ENCODE peak calls at places on chromosome 16, in eight cellular contexts. R is memory B cell, K is body of pancreas, T is naive B cell, P is endodermal cell, W is cardiac muscle cell, B is SHP77, F is lung. X is an unnamed sample.

GRCh38 chr16:77499373-77500285 is 64.8 kb upstream of the ADAMTS18 start:
- DNase-seq in W (no peak), B (no peak), F (no peak), K (no peak), P (peak), R (no peak), T (no peak), X (no peak)

GRCh38 chr16:81279375-81279774 is 35.4 kb upstream of the GAN start:
- DNase-seq in F (no peak), W (no peak), B (no peak), P (no peak), R (no peak), K (no peak), T (no peak), X (no peak)

GRCh38 chr16:85265161-85265784 is 153.0 kb upstream of the CIBAR2 start:
- DNase-seq in T (no peak), K (no peak), F (no peak), B (no peak), P (no peak), W (no peak), R (no peak), X (no peak)

GRCh38 chr16:3496386-3496785 is 1.1 kb upstream of the C16orf90 start:
- DNase-seq in B (no peak), W (no peak), T (no peak), P (no peak), K (no peak), R (no peak), F (no peak), X (no peak)

GRCh38 chr16:67464565-67464964 is 16.4 kb downstream of the ATP6V0D1 start:
- DNase-seq in T (no peak), W (no peak), F (no peak), K (no peak), R (no peak), P (no peak), B (no peak), X (no peak)

GRCh38 chr16:19138601-19139000 is 24.8 kb downstream of the ITPRIPL2 start:
- DNase-seq in P (peak), F (peak), B (no peak), R (no peak), T (no peak), W (no peak), K (peak), X (no peak)

GRCh38 chr16:85422124-85422373 is 191.1 kb upstream of the GSE1 start:
- DNase-seq in R (no peak), K (no peak), B (no peak), F (no peak), W (no peak), T (no peak), P (no peak), X (peak)

GRCh38 chr16:30609002-30609927 is 924 bp downstream of the ZNF689 start:
- DNase-seq in B (peak), W (peak), P (peak), T (no peak), K (peak), R (peak), F (peak), X (peak)

GRCh38 chr16:28291651-28292626 is at the start of gene SBK1:
- DNase-seq in P (peak), K (peak), B (peak), W (peak), R (peak), F (peak), T (peak), X (peak)

GRCh38 chr16:11152677-11153321 is 103.2 kb downstream of the SOCS1 start:
- DNase-seq in F (no peak), B (peak), W (no peak), R (no peak), K (no peak), P (no peak), T (no peak), X (peak)

GRCh38 chr16:646679-647172 is 2.4 kb upstream of the WDR90 start:
- DNase-seq in T (no peak), R (no peak), F (no peak), B (no peak), W (no peak), P (no peak), K (no peak), X (no peak)

GRCh38 chr16:4172070-4172469 is 55.8 kb upstream of the ADCY9 start:
- DNase-seq in B (no peak), F (no peak), T (no peak), W (no peak), P (no peak), R (no peak), K (no peak), X (no peak)

GRCh38 chr16:12474794-12475410 is 328.8 kb downstream of the CPPED1 start:
- DNase-seq in T (no peak), B (no peak), F (no peak), W (no peak), K (no peak), P (no peak), R (no peak), X (no peak)

GRCh38 chr16:19130852-19131808 is 17.4 kb downstream of the ITPRIPL2 start:
- DNase-seq in F (no peak), B (no peak), W (no peak), T (no peak), P (peak), K (no peak), R (no peak), X (no peak)

GRCh38 chr16:2213817-2214720 is 571 bp downstream of the PGP start:
- DNase-seq in R (no peak), K (no peak), B (no peak), P (no peak), W (no peak), F (no peak), T (no peak), X (peak)

GRCh38 chr16:10386517-10387377 is 886 bp downstream of the ATF7IP2 start:
- DNase-seq in B (no peak), P (no peak), R (no peak), T (no peak), F (no peak), W (no peak), K (no peak), X (no peak)

GRCh38 chr16:59296002-59296401 is 561.9 kb upstream of the GOT2 start:
- DNase-seq in R (no peak), T (no peak), K (no peak), B (no peak), W (no peak), P (peak), F (no peak), X (no peak)

GRCh38 chr16:24851700-24852099 is 5.9 kb downstream of the SLC5A11 start:
- DNase-seq in B (no peak), W (no peak), F (no peak), P (no peak), K (no peak), T (no peak), R (no peak), X (no peak)

GRCh38 chr16:83713597-83713996 is 94.2 kb upstream of the HSBP1 start:
- DNase-seq in R (no peak), T (no peak), F (peak), K (no peak), W (no peak), P (peak), B (peak), X (no peak)

GRCh38 chr16:72836985-72837384 is 210.9 kb downstream of the ZFHX3 start:
- DNase-seq in T (no peak), F (no peak), W (no peak), P (peak), R (no peak), B (no peak), K (no peak), X (no peak)

GRCh38 chr16:66703359-66704215 is 7.0 kb upstream of the CMTM4 start:
- DNase-seq in K (no peak), W (no peak), R (no peak), F (no peak), B (no peak), T (no peak), P (no peak), X (no peak)

GRCh38 chr16:47370536-47370935 is 90.3 kb downstream of the ITFG1 start:
- DNase-seq in B (no peak), K (no peak), T (no peak), R (no peak), W (no peak), F (no peak), P (no peak), X (no peak)

GRCh38 chr16:12009462-12009861 is 32.9 kb downstream of the SNX29 start:
- DNase-seq in R (no peak), P (no peak), B (no peak), T (peak), W (no peak), K (no peak), F (no peak), X (peak)

GRCh38 chr16:13873835-13874438 is 46.0 kb upstream of the ERCC4 start:
- DNase-seq in P (peak), R (no peak), T (no peak), K (no peak), F (no peak), B (peak), W (peak), X (no peak)

GRCh38 chr16:7509919-7510705 is 177.5 kb downstream of the RBFOX1 start:
- DNase-seq in T (no peak), W (no peak), P (no peak), B (no peak), F (no peak), R (no peak), K (no peak), X (no peak)

GRCh38 chr16:86632944-86633343 is 54.6 kb downstream of the FOXL1 start:
- DNase-seq in K (no peak), T (no peak), R (no peak), W (no peak), P (no peak), F (no peak), B (no peak), X (no peak)

GRCh38 chr16:81574168-81574567 is 129.6 kb downstream of the CMIP start:
- DNase-seq in B (no peak), P (no peak), R (no peak), K (no peak), F (no peak), T (no peak), W (no peak), X (no peak)

GRCh38 chr16:66857437-66857836 is 13.2 kb downstream of the CA7 start:
- DNase-seq in P (no peak), W (no peak), B (no peak), K (no peak), T (no peak), R (no peak), F (no peak), X (no peak)

GRCh38 chr16:26729917-26730541 is 336.7 kb upstream of the C16orf82 start:
- DNase-seq in F (no peak), B (no peak), P (no peak), R (no peak), T (no peak), K (no peak), W (no peak), X (no peak)

GRCh38 chr16:52500963-52501362 is 46.0 kb downstream of the TOX3 start:
- DNase-seq in T (no peak), K (no peak), B (no peak), W (no peak), R (no peak), F (no peak), P (no peak), X (no peak)

GRCh38 chr16:57380671-57381462 is 8.6 kb downstream of the CX3CL1 start:
- DNase-seq in K (peak), P (no peak), R (no peak), F (no peak), W (no peak), B (no peak), T (no peak), X (no peak)

GRCh38 chr16:78235168-78235800 is 135.8 kb downstream of the WWOX start:
- DNase-seq in R (peak), W (peak), P (peak), K (peak), B (peak), T (peak), F (peak), X (peak)

X was measured in activated naive CD4-positive, alpha-beta T cell treated with anti-CD3 and anti-CD28 coated beads, Interleukin-2, amount 10 ng/mL, durations not matched to agents 7 days and 5 days.